ENCODE peak calls at places on chromosomes 12 and 14, in nine cellular contexts. Y, X, I, J, U, Z, N, C and A are unnamed samples.

GRCh38 chr12:13197526-13198141 is 1.1 kb downstream of the EMP1 start:
- DNase-seq in C (peak; percentile 67), N (peak; percentile 36), Y (no peak), I (no peak), U (no peak), J (peak; percentile 75), Z (no peak), X (no peak), A (no peak)

GRCh38 chr12:85725991-85726390 is 110.2 kb downstream of the RASSF9 start:
- DNase-seq in J (no peak), X (no peak), I (no peak), N (no peak), U (no peak), Y (no peak), Z (no peak), C (no peak), A (no peak)

GRCh38 chr12:44053550-44054243 is 217.8 kb downstream of the TMEM117 start:
- DNase-seq in Z (no peak), J (no peak), I (peak; percentile 8), U (no peak), C (no peak), Y (no peak), N (peak; percentile 40), X (no peak), A (no peak)

GRCh38 chr12:108004368-108004767 is 124.7 kb upstream of the WSCD2 start:
- DNase-seq in X (no peak), Z (no peak), I (no peak), Y (no peak), N (no peak), C (no peak), U (no peak), J (no peak), A (no peak)

GRCh38 chr14:96275182-96276112 is 19.4 kb downstream of the BDKRB1 start:
- DNase-seq in Z (peak; percentile 44), U (peak; percentile 80), X (peak; percentile 75), J (peak; percentile 72), Y (peak; percentile 53), I (peak; percentile 51), C (peak; percentile 68), N (peak; percentile 90), A (peak; percentile 83)

GRCh38 chr14:105418269-105419054 is 1.2 kb upstream of the MTA1 start:
- DNase-seq in U (no peak), J (no peak), Z (no peak), N (no peak), C (no peak), Y (no peak), I (no peak), X (no peak), A (no peak)

GRCh38 chr12:6745751-6746525 is 7.0 kb downstream of the MLF2 start:
- DNase-seq in J (no peak), I (no peak), Z (no peak), N (no peak), U (no peak), Y (no peak), X (no peak), C (no peak), A (peak; percentile 54)

GRCh38 chr14:94561656-94562010 is 391 bp downstream of the SERPINA4 start:
- DNase-seq in X (no peak), N (no peak), Y (no peak), J (no peak), Z (no peak), I (no peak), C (no peak), U (no peak), A (no peak)

GRCh38 chr12:124663771-124664366 is 96.5 kb upstream of the NCOR2 start:
- DNase-seq in N (no peak), X (no peak), Z (no peak), I (no peak), Y (no peak), C (no peak), J (no peak), U (no peak), A (peak; percentile 31)

GRCh38 chr12:11601647-11602046 is 47.8 kb upstream of the ETV6 start:
- DNase-seq in Z (no peak), N (no peak), C (no peak), U (no peak), I (no peak), X (no peak), Y (no peak), J (no peak), A (no peak)

GRCh38 chr14:37145395-37145794 is 27.0 kb downstream of the SLC25A21 start:
- DNase-seq in C (no peak), Z (no peak), X (no peak), U (no peak), Y (no peak), I (no peak), J (no peak), N (peak; percentile 13), A (no peak)

GRCh38 chr12:24960222-24960855 is 11.4 kb upstream of the BCAT1 start:
- DNase-seq in N (peak; percentile 72), X (no peak), J (no peak), Y (no peak), Z (peak; percentile 36), I (peak; percentile 66), U (no peak), C (no peak), A (no peak)

GRCh38 chr12:113226696-113227095 is 5.4 kb downstream of the TPCN1 start:
- DNase-seq in U (no peak), X (no peak), J (no peak), I (no peak), Z (no peak), Y (no peak), N (no peak), C (no peak), A (no peak)

GRCh38 chr12:113227686-113228391 is 6.6 kb downstream of the TPCN1 start:
- DNase-seq in Z (no peak), U (no peak), I (peak; percentile 19), J (no peak), X (no peak), C (no peak), Y (no peak), N (no peak), A (no peak)

GRCh38 chr12:113224955-113225354 is 3.7 kb downstream of the TPCN1 start:
- DNase-seq in J (no peak), U (no peak), I (no peak), N (no peak), Y (no peak), C (no peak), Z (no peak), X (no peak), A (no peak)

GRCh38 chr12:113228394-113229028 is 7.2 kb downstream of the TPCN1 start:
- DNase-seq in X (no peak), N (no peak), U (no peak), I (no peak), C (no peak), Z (no peak), J (no peak), Y (no peak), A (no peak)

DNA sequence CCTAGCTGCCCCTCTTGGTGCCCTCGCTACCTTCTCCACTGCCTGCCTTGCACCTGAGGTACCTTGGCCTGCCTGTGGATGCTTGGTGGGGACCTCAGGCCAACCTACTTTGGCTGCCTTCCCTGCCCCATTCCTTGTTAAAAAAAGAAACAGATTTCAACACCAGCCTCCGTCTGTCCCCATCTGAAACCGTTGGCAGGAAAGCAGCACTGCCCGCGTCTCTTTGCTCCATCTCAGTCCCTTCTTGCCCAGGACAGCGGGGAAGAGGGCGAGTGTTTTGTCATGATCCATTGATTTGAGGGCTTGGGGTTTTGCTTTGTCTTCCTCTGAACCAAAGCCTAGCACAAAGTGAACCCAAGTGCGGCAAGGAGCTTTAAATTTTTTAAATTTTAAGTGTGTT is 5.9 kb downstream of the TPCN1 start:
- DNase-seq in Z (no peak), J (no peak), Y (no peak), N (no peak), C (no peak), X (no peak), U (no peak), I (no peak), A (no peak)
- H3K4me1 ChIP-seq in Z (peaks cover 64% of the 10 kb centered on the region), J (no peaks in the 10 kb centered on the region), Y (no peaks in the 10 kb centered on the region), N (peaks cover 8% of the 10 kb centered on the region), C (no peaks in the 10 kb centered on the region), X (peaks cover 53% of the 10 kb centered on the region), U (peaks cover 13% of the 10 kb centered on the region), I (peaks cover 59% of the 10 kb centered on the region), A (peaks cover 56% of the 10 kb centered on the region)

GRCh38 chr12:103588680-103589079 is 1.6 kb downstream of the STAB2 start:
- DNase-seq in N (no peak), Y (no peak), I (no peak), X (no peak), C (no peak), J (no peak), U (no peak), Z (no peak), A (no peak)

GRCh38 chr12:103589517-103589916 is 2.4 kb downstream of the STAB2 start:
- DNase-seq in N (no peak), J (no peak), X (no peak), Z (no peak), I (no peak), C (no peak), U (no peak), Y (no peak), A (no peak)

GRCh38 chr12:103586132-103586531 is 941 bp upstream of the STAB2 start:
- DNase-seq in U (no peak), X (no peak), C (no peak), J (no peak), N (no peak), Z (no peak), Y (no peak), I (no peak), A (no peak)

GRCh38 chr12:103586791-103587370 is at the start of gene STAB2:
- DNase-seq in J (no peak), Y (no peak), N (no peak), U (no peak), X (no peak), Z (no peak), I (peak; percentile 40), C (no peak), A (no peak)

DNA sequence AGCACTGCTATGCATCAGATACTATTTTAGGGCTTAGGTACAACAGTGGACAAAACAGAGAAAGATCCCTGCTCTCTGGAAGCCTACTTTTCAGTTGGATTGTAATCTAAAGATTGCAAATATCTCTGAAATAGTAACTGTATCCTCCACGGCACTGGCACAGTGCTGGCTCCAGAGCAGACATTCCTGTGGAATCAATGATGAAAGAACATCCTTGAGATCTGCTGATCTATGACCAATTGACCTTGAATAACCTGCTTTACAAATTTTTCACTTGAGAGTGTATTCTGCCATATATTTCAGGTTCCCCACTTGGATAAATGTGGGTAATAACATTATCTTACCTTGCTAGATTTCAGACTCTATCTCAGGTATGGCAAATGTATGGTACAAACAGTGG is 3.2 kb downstream of the STAB2 start:
- DNase-seq in C (no peak), X (no peak), N (no peak), I (no peak), U (no peak), Y (no peak), Z (no peak), J (no peak), A (no peak)
- H3K27me3 ChIP-seq in C (no peaks in the 10 kb centered on the region), X (no peaks in the 10 kb centered on the region), N (no peaks in the 10 kb centered on the region), I (no peaks in the 10 kb centered on the region), U (no peaks in the 10 kb centered on the region), Y (no peaks in the 10 kb centered on the region), Z (no peaks in the 10 kb centered on the region), J (no peaks in the 10 kb centered on the region), A (no peaks in the 10 kb centered on the region)

GRCh38 chr12:104299842-104300481 is 3.6 kb upstream of the EID3 start:
- DNase-seq in X (no peak), C (no peak), Y (no peak), U (no peak), I (no peak), Z (no peak), N (no peak), J (no peak), A (no peak)
- TF ChIP-seq POLR2A in X (no peak), C (no peak), Y (no peak), U (no peak), I (no peak), Z (peak; percentile 48), N (peak; percentile 40), J (no peak), A (no peak)

GRCh38 chr14:99266181-99267178 is 5.5 kb downstream of the BCL11B start:
- DNase-seq in U (peak; percentile 70), C (peak; percentile 72), J (peak; percentile 74), I (peak; percentile 64), Z (peak; percentile 24), Y (peak; percentile 78), N (peak; percentile 53), X (peak; percentile 79), A (peak; percentile 86)
- H3K4me1 ChIP-seq in U (no peaks in the 10 kb centered on the region), C (no peaks in the 10 kb centered on the region), J (no peaks in the 10 kb centered on the region), I (peaks cover 7% of the 10 kb centered on the region), Z (peaks cover 3% of the 10 kb centered on the region), Y (no peaks in the 10 kb centered on the region), N (no peaks in the 10 kb centered on the region), X (peaks cover 29% of the 10 kb centered on the region), A (no peaks in the 10 kb centered on the region)